ENCODE peak calls at places on chromosomes 7 and 10, in six cellular contexts. One of them, this sample, is unnamed.

GRCh38 chr10:61888744-61889143 is 12.8 kb upstream of the ARID5B start:
- DNase-seq in ovary: no peak
- DNase-seq in upper lobe of left lung: no peak
- DNase-seq in osteoblast: no peak
- DNase-seq in HFFc6: peak; percentile 15
- DNase-seq in SK-N-SH: no peak
- DNase-seq in this sample: no peak

GRCh38 chr7:128891110-128891941 is 19.2 kb downstream of the KCP start:
- DNase-seq in ovary: no peak
- DNase-seq in upper lobe of left lung: no peak
- DNase-seq in osteoblast: peak; percentile 67
- DNase-seq in HFFc6: no peak
- DNase-seq in SK-N-SH: peak; percentile 72
- DNase-seq in this sample: no peak

GRCh38 chr10:119525116-119525515 is 17.4 kb downstream of the RGS10 start:
- DNase-seq in ovary: no peak
- DNase-seq in upper lobe of left lung: no peak
- DNase-seq in osteoblast: no peak
- DNase-seq in HFFc6: no peak
- DNase-seq in SK-N-SH: no peak
- DNase-seq in this sample: no peak

GRCh38 chr7:41731486-41732278 is 28.8 kb upstream of the INHBA start:
- DNase-seq in ovary: no peak
- DNase-seq in upper lobe of left lung: no peak
- DNase-seq in osteoblast: no peak
- DNase-seq in HFFc6: no peak
- DNase-seq in SK-N-SH: no peak
- DNase-seq in this sample: no peak

GRCh38 chr10:117597216-117597615 is 54.7 kb downstream of the EMX2 start:
- DNase-seq in ovary: no peak
- DNase-seq in upper lobe of left lung: no peak
- DNase-seq in osteoblast: no peak
- DNase-seq in HFFc6: no peak
- DNase-seq in SK-N-SH: no peak
- DNase-seq in this sample: no peak

GRCh38 chr7:47046949-47047348 is 535.0 kb downstream of the TNS3 start:
- DNase-seq in ovary: no peak
- DNase-seq in upper lobe of left lung: no peak
- DNase-seq in osteoblast: no peak
- DNase-seq in HFFc6: no peak
- DNase-seq in SK-N-SH: no peak
- DNase-seq in this sample: no peak

GRCh38 chr7:68265258-68265657 is 1268.6 kb downstream of the TYW1 start:
- DNase-seq in ovary: no peak
- DNase-seq in upper lobe of left lung: no peak
- DNase-seq in osteoblast: no peak
- DNase-seq in HFFc6: no peak
- DNase-seq in SK-N-SH: no peak
- DNase-seq in this sample: no peak

GRCh38 chr7:152050547-152050971 is 25.1 kb downstream of the GALNT11 start:
- DNase-seq in ovary: no peak
- DNase-seq in upper lobe of left lung: no peak
- DNase-seq in osteoblast: peak; percentile 49
- DNase-seq in HFFc6: no peak
- DNase-seq in SK-N-SH: no peak
- DNase-seq in this sample: no peak

GRCh38 chr10:34528320-34528719 is 286.8 kb downstream of the PARD3 start:
- DNase-seq in ovary: no peak
- DNase-seq in upper lobe of left lung: peak; percentile 58
- DNase-seq in osteoblast: peak; percentile 34
- DNase-seq in HFFc6: peak; percentile 86
- DNase-seq in SK-N-SH: no peak
- DNase-seq in this sample: no peak

GRCh38 chr10:34530778-34531177 is 284.3 kb downstream of the PARD3 start:
- DNase-seq in ovary: no peak
- DNase-seq in upper lobe of left lung: no peak
- DNase-seq in osteoblast: no peak
- DNase-seq in HFFc6: no peak
- DNase-seq in SK-N-SH: no peak
- DNase-seq in this sample: no peak

GRCh38 chr10:34524369-34525091 is 290.6 kb downstream of the PARD3 start:
- DNase-seq in ovary: no peak
- DNase-seq in upper lobe of left lung: no peak
- DNase-seq in osteoblast: peak; percentile 0
- DNase-seq in HFFc6: no peak
- DNase-seq in SK-N-SH: no peak
- DNase-seq in this sample: no peak

GRCh38 chr10:34526186-34526585 is 288.9 kb downstream of the PARD3 start:
- DNase-seq in ovary: no peak
- DNase-seq in upper lobe of left lung: no peak
- DNase-seq in osteoblast: peak; percentile 71
- DNase-seq in HFFc6: peak; percentile 65
- DNase-seq in SK-N-SH: no peak
- DNase-seq in this sample: no peak

GRCh38 chr10:34526758-34527730 is 288.1 kb downstream of the PARD3 start:
- DNase-seq in ovary: no peak
- DNase-seq in upper lobe of left lung: no peak
- DNase-seq in osteoblast: peak; percentile 42
- DNase-seq in HFFc6: peak; percentile 93
- DNase-seq in SK-N-SH: no peak
- DNase-seq in this sample: no peak
- TF ChIP-seq CTCF in ovary: no peak
- TF ChIP-seq CTCF in upper lobe of left lung: no peak
- TF ChIP-seq CTCF in osteoblast: peak; percentile 46
- TF ChIP-seq CTCF in HFFc6: peak; percentile 67
- TF ChIP-seq CTCF in SK-N-SH: peak; percentile 64
- TF ChIP-seq CTCF in this sample: peak; percentile 5

GRCh38 chr10:63504145-63504881 is 16.9 kb upstream of the REEP3 start:
- DNase-seq in ovary: no peak
- DNase-seq in upper lobe of left lung: no peak
- DNase-seq in osteoblast: no peak
- DNase-seq in HFFc6: no peak
- DNase-seq in SK-N-SH: no peak
- DNase-seq in this sample: no peak
- TF ChIP-seq CTCF in ovary: no peak
- TF ChIP-seq CTCF in upper lobe of left lung: no peak
- TF ChIP-seq CTCF in osteoblast: peak; percentile 10
- TF ChIP-seq CTCF in HFFc6: no peak
- TF ChIP-seq CTCF in SK-N-SH: no peak
- TF ChIP-seq CTCF in this sample: no peak

GRCh38 chr10:18793951-18794350 is 134.7 kb downstream of the ARL5B start:
- DNase-seq in ovary: no peak
- DNase-seq in upper lobe of left lung: no peak
- DNase-seq in osteoblast: no peak
- DNase-seq in HFFc6: no peak
- DNase-seq in SK-N-SH: peak; percentile 29
- DNase-seq in this sample: no peak
- TF ChIP-seq CTCF in ovary: no peak
- TF ChIP-seq CTCF in upper lobe of left lung: no peak
- TF ChIP-seq CTCF in osteoblast: peak; percentile 21
- TF ChIP-seq CTCF in HFFc6: peak; percentile 44
- TF ChIP-seq CTCF in SK-N-SH: peak; percentile 51
- TF ChIP-seq CTCF in this sample: peak; percentile 37

DNA sequence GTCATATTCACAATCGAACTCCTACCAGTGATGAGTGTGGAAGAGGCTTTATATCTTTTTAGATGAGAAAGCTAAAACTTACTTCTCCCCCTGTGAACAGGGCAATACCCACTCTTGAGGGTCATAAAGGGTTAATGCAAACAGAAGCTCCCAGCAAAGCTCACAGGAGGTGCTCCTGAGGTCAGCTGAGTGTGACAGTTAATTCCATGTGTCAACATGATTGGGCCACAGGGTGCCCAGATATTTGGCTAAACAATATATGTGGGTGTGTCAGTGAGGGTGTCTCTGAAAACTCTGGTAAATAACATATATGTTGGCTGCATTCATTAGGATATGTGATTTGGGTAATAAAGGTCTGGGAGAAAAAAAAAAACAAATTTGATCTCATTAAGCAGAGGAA is 86.0 kb downstream of the HIP1 start:
- DNase-seq in ovary: no peak
- DNase-seq in upper lobe of left lung: no peak
- DNase-seq in osteoblast: no peak
- DNase-seq in HFFc6: no peak
- DNase-seq in SK-N-SH: no peak
- DNase-seq in this sample: no peak
- TF ChIP-seq CTCF in ovary: no peak
- TF ChIP-seq CTCF in upper lobe of left lung: no peak
- TF ChIP-seq CTCF in osteoblast: no peak
- TF ChIP-seq CTCF in HFFc6: no peak
- TF ChIP-seq CTCF in SK-N-SH: no peak
- TF ChIP-seq CTCF in this sample: no peak

GRCh38 chr10:68901106-68901927 is at the start of gene DDX50:
- DNase-seq in ovary: peak; percentile 98
- DNase-seq in upper lobe of left lung: peak; percentile 99
- DNase-seq in osteoblast: peak; percentile 97
- DNase-seq in HFFc6: peak; percentile 99
- DNase-seq in SK-N-SH: peak; percentile 93
- DNase-seq in this sample: peak; percentile 53
- TF ChIP-seq CTCF in ovary: no peak
- TF ChIP-seq CTCF in upper lobe of left lung: peak; percentile 69
- TF ChIP-seq CTCF in osteoblast: no peak
- TF ChIP-seq CTCF in HFFc6: peak; percentile 35
- TF ChIP-seq CTCF in SK-N-SH: peak; percentile 15
- TF ChIP-seq CTCF in this sample: no peak

GRCh38 chr7:134329614-134330316 is 13.0 kb upstream of the SLC35B4 start:
- DNase-seq in ovary: no peak
- DNase-seq in upper lobe of left lung: no peak
- DNase-seq in osteoblast: no peak
- DNase-seq in HFFc6: no peak
- DNase-seq in SK-N-SH: no peak
- DNase-seq in this sample: no peak

GRCh38 chr7:134331393-134331792 is 14.7 kb upstream of the SLC35B4 start:
- DNase-seq in ovary: no peak
- DNase-seq in upper lobe of left lung: no peak
- DNase-seq in osteoblast: no peak
- DNase-seq in HFFc6: no peak
- DNase-seq in SK-N-SH: no peak
- DNase-seq in this sample: no peak

GRCh38 chr7:134328900-134329299 is 12.2 kb upstream of the SLC35B4 start:
- DNase-seq in ovary: no peak
- DNase-seq in upper lobe of left lung: no peak
- DNase-seq in osteoblast: no peak
- DNase-seq in HFFc6: no peak
- DNase-seq in SK-N-SH: no peak
- DNase-seq in this sample: no peak

GRCh38 chr7:134330990-134331389 is 14.3 kb upstream of the SLC35B4 start:
- DNase-seq in ovary: no peak
- DNase-seq in upper lobe of left lung: no peak
- DNase-seq in osteoblast: no peak
- DNase-seq in HFFc6: no peak
- DNase-seq in SK-N-SH: no peak
- DNase-seq in this sample: no peak

GRCh38 chr7:134327896-134328295 is 11.2 kb upstream of the SLC35B4 start:
- DNase-seq in ovary: peak; percentile 18
- DNase-seq in upper lobe of left lung: peak; percentile 22
- DNase-seq in osteoblast: peak; percentile 67
- DNase-seq in HFFc6: peak; percentile 24
- DNase-seq in SK-N-SH: peak; percentile 47
- DNase-seq in this sample: peak; percentile 19
- TF ChIP-seq CTCF in ovary: no peak
- TF ChIP-seq CTCF in upper lobe of left lung: no peak
- TF ChIP-seq CTCF in osteoblast: peak; percentile 63
- TF ChIP-seq CTCF in HFFc6: peak; percentile 69
- TF ChIP-seq CTCF in SK-N-SH: peak; percentile 66
- TF ChIP-seq CTCF in this sample: peak; percentile 62

DNA sequence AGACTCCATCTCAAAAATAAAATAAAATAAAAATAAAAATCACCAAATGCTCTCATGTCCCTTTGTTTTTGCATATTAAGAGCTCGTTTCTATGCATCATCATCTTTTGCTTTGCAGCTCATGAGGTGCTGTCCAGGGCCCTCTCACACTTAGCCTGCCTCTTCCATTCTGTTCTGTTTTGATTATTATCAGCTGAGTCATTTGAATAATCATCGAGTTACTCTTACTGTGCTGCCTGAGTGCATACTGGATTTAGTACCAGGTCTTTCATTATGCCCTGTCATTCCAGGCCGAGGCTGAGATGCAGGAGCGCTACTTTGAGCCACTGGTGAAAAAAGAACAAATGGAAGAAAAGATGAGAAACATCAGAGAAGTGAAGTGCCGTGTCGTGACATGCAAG is 33.0 kb downstream of the UCMA start:
- DNase-seq in ovary: no peak
- DNase-seq in upper lobe of left lung: no peak
- DNase-seq in osteoblast: peak; percentile 63
- DNase-seq in HFFc6: peak; percentile 73
- DNase-seq in SK-N-SH: no peak
- DNase-seq in this sample: no peak
- TF ChIP-seq CTCF in ovary: no peak
- TF ChIP-seq CTCF in upper lobe of left lung: no peak
- TF ChIP-seq CTCF in osteoblast: no peak
- TF ChIP-seq CTCF in HFFc6: no peak
- TF ChIP-seq CTCF in SK-N-SH: no peak
- TF ChIP-seq CTCF in this sample: no peak

DNA sequence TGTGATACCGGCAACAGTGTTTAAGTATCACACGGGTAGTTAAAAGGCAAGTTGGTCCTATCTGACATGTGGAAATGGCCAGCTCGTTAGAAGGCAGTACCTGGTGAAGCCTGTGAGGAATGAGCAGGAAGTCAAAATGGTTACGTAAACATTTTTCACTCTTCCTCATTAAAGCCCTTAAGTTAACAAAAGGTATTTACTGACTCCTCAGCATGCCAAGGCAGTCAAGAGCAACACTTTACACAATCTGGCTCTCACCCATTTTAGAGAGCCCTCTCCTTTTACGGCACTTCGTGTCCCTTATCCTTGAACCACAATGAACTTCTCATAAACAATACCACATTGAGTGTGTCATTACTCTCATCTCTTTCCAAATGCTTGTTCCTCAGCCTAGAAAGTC is 11.0 kb upstream of the RSBN1L start:
- DNase-seq in ovary: peak; percentile 39
- DNase-seq in upper lobe of left lung: peak; percentile 69
- DNase-seq in osteoblast: no peak
- DNase-seq in HFFc6: no peak
- DNase-seq in SK-N-SH: no peak
- DNase-seq in this sample: no peak
- TF ChIP-seq CTCF in ovary: no peak
- TF ChIP-seq CTCF in upper lobe of left lung: peak; percentile 28
- TF ChIP-seq CTCF in osteoblast: no peak
- TF ChIP-seq CTCF in HFFc6: no peak
- TF ChIP-seq CTCF in SK-N-SH: no peak
- TF ChIP-seq CTCF in this sample: no peak

DNA sequence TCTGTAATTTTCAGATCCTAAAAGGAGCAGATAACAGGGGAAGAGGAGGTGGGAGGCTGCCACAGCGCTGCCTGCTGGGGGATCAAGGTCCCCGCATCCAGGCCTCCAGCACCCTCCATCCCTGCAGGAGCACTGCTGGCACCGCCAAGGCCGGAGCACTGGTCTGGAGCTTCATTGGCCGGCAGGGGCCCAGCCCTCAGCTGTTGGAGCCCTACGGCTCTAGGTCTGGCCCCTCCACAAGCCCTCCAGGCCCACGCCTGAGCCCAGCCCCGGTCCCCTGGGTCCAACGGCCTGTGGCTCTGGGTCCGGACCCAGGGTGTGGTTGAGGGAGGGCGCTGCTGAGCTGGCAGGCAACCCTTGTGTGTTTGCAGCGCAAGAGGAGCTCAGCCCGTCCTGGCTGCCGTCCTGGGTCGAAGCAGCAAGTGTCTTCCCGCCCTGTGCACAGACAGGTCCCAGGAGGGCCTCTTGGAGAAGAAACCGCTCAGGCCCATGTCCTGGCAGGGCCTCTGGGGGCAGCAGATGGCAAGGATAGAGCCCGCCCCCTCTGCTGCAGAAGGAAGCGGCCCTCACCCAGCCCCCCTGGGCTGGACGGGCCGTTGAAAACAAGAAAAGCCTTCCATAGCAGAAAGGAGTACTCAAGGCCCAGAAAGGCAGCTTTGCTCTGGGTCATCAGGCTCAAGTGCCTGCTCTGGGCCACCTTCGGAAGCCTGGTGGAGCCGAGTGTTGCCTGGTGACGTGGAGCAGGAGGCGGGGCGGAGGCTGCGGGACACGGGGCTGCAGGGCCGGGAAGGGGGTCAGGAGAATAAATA is 54.3 kb upstream of the TNRC18 start:
- DNase-seq in ovary: no peak
- DNase-seq in upper lobe of left lung: peak; percentile 44
- DNase-seq in osteoblast: peak; percentile 91
- DNase-seq in HFFc6: no peak
- DNase-seq in SK-N-SH: peak; percentile 88
- DNase-seq in this sample: peak; percentile 91
- TF ChIP-seq CTCF in ovary: no peak
- TF ChIP-seq CTCF in upper lobe of left lung: peak; percentile 22
- TF ChIP-seq CTCF in osteoblast: peak; percentile 7
- TF ChIP-seq CTCF in HFFc6: peak; percentile 54
- TF ChIP-seq CTCF in SK-N-SH: peak; percentile 15
- TF ChIP-seq CTCF in this sample: peak; percentile 31

This sample was measured in D721Med.